ENCODE peak calls at places on chromosomes 13 and 19, in ten cellular contexts. I, F, K, Z, C, P, H, U, A and W are unnamed samples.

GRCh38 chr19:6761053-6761676 is 6.1 kb downstream of the SH2D3A start:
- DNase-seq in Z (peak), I (no peak), F (no peak), U (peak), K (no peak), C (no peak), P (peak), A (no peak), H (no peak), W (no peak)

GRCh38 chr13:29674532-29674931 is 79.0 kb upstream of the SLC7A1 start:
- DNase-seq in U (peak), H (no peak), C (no peak), A (no peak), Z (no peak), K (no peak), F (no peak), P (no peak), I (no peak), W (no peak)

GRCh38 chr13:111474136-111475002 is 153.9 kb downstream of the TEX29 start:
- DNase-seq in I (peak), U (peak), Z (peak), C (peak), P (peak), K (peak), H (no peak), F (peak), A (peak), W (no peak)

GRCh38 chr19:39543477-39543857 is 3.5 kb upstream of the EID2 start:
- DNase-seq in H (no peak), I (no peak), C (no peak), Z (no peak), P (no peak), F (no peak), K (no peak), A (no peak), U (no peak), W (no peak)

GRCh38 chr19:4063369-4064072 is 3.2 kb downstream of the ZBTB7A start:
- DNase-seq in C (peak), K (no peak), U (no peak), P (peak), F (no peak), Z (no peak), H (no peak), I (no peak), A (no peak), W (no peak)

GRCh38 chr13:30429721-30430694 is 7.7 kb downstream of the UBE2L5 start:
- DNase-seq in K (peak), C (no peak), P (peak), Z (peak), H (no peak), U (peak), I (no peak), F (peak), A (peak), W (peak)

GRCh38 chr19:18089726-18090125 is 3.0 kb upstream of the IL12RB1 start:
- DNase-seq in F (no peak), C (no peak), A (no peak), K (no peak), P (no peak), I (no peak), Z (no peak), U (no peak), H (no peak), W (no peak)

GRCh38 chr13:48110132-48110868 is 15.4 kb upstream of the MED4 start:
- DNase-seq in A (no peak), F (no peak), C (no peak), H (no peak), Z (peak), P (no peak), I (no peak), U (no peak), K (no peak), W (no peak)

GRCh38 chr19:44003461-44004134 is 841 bp downstream of the ZNF230 start:
- DNase-seq in Z (peak), H (no peak), C (peak), P (peak), A (no peak), K (no peak), U (no peak), I (peak), F (no peak), W (no peak)

GRCh38 chr13:28603033-28603664 is 55.8 kb upstream of the POMP start:
- DNase-seq in H (no peak), I (no peak), F (no peak), U (no peak), C (no peak), P (no peak), Z (no peak), A (no peak), K (no peak), W (no peak)

GRCh38 chr19:13460045-13460444 is 46.2 kb downstream of the CACNA1A start:
- DNase-seq in A (no peak), Z (no peak), P (no peak), H (no peak), U (peak), C (no peak), F (no peak), I (no peak), K (no peak), W (no peak)
- H3K4me3 ChIP-seq in A (no peak), Z (no peak), P (no peak), H (no peak), U (no peak), C (no peak), F (no peak), I (no peak), K (no peak), W (no peak)

GRCh38 chr19:35562336-35562735 is 1.1 kb downstream of the ATP4A start:
- DNase-seq in I (no peak), F (no peak), C (no peak), H (no peak), P (no peak), K (no peak), Z (no peak), A (no peak), U (no peak), W (no peak)

GRCh38 chr19:35562776-35563175 is 682 bp downstream of the ATP4A start:
- DNase-seq in A (no peak), K (no peak), H (no peak), P (no peak), F (no peak), C (no peak), Z (no peak), I (no peak), U (no peak), W (no peak)

GRCh38 chr19:35561436-35561835 is 2.0 kb downstream of the ATP4A start:
- DNase-seq in I (no peak), K (no peak), C (no peak), A (no peak), Z (no peak), F (no peak), H (no peak), P (no peak), U (no peak), W (no peak)

GRCh38 chr19:35565016-35565856 is 1.8 kb upstream of the ATP4A start:
- DNase-seq in K (no peak), P (no peak), C (no peak), H (no peak), I (no peak), U (no peak), A (no peak), F (no peak), Z (no peak), W (no peak)

GRCh38 chr19:35563207-35563829 is at the start of gene ATP4A:
- DNase-seq in A (no peak), C (no peak), K (no peak), U (no peak), P (no peak), Z (no peak), H (no peak), F (no peak), I (no peak), W (no peak)
- H3K4me3 ChIP-seq in A (no peak), C (no peak), K (no peak), U (no peak), P (no peak), Z (no peak), H (no peak), F (no peak), I (no peak), W (no peak)

GRCh38 chr19:54026656-54027055 is 35.2 kb downstream of the CACNG6 start:
- DNase-seq in F (no peak), H (no peak), Z (no peak), C (no peak), I (no peak), K (no peak), P (no peak), U (no peak), A (no peak), W (no peak)

GRCh38 chr19:54035215-54036178 is 28.2 kb downstream of the VSTM1 start:
- DNase-seq in K (peak), P (no peak), A (peak), U (peak), H (no peak), Z (peak), F (peak), C (no peak), I (no peak), W (peak)

GRCh38 chr19:54029930-54030490 is 33.7 kb downstream of the VSTM1 start:
- DNase-seq in F (peak), C (peak), Z (peak), K (peak), A (no peak), P (peak), H (no peak), U (peak), I (peak), W (no peak)

GRCh38 chr19:54030895-54031586 is 32.7 kb downstream of the VSTM1 start:
- DNase-seq in C (no peak), A (no peak), H (no peak), F (no peak), U (peak), Z (peak), P (no peak), I (peak), K (no peak), W (no peak)
- H3K4me3 ChIP-seq in C (no peak), A (no peak), H (no peak), F (no peak), U (peak), Z (no peak), P (no peak), I (no peak), K (no peak), W (no peak)

GRCh38 chr19:47306303-47306702 is 3.4 kb upstream of the C5AR1 start:
- DNase-seq in P (no peak), U (no peak), A (no peak), F (no peak), I (no peak), Z (no peak), C (no peak), H (no peak), K (no peak), W (no peak)

GRCh38 chr19:47310819-47311218 is 1.2 kb downstream of the C5AR1 start:
- DNase-seq in I (no peak), U (peak), A (no peak), P (no peak), F (no peak), K (no peak), C (no peak), H (no peak), Z (peak), W (no peak)

GRCh38 chr19:47310323-47310722 is 662 bp downstream of the C5AR1 start:
- DNase-seq in P (no peak), C (no peak), I (no peak), F (no peak), U (no peak), A (no peak), H (no peak), Z (no peak), K (no peak), W (no peak)

GRCh38 chr19:47309608-47310007 is at the start of gene C5AR1:
- DNase-seq in U (no peak), H (no peak), I (no peak), K (no peak), F (no peak), A (no peak), Z (peak), P (peak), C (no peak), W (no peak)

GRCh38 chr19:47309038-47309437 is 623 bp upstream of the C5AR1 start:
- DNase-seq in I (no peak), K (no peak), F (no peak), Z (peak), A (no peak), H (no peak), C (no peak), U (no peak), P (no peak), W (no peak)
- H3K4me3 ChIP-seq in I (no peak), K (no peak), F (no peak), Z (no peak), A (no peak), H (peak), C (no peak), U (no peak), P (no peak), W (no peak)

GRCh38 chr19:750640-751423 is at the start of gene MISP:
- DNase-seq in I (no peak), K (no peak), F (no peak), H (no peak), U (peak), Z (no peak), P (no peak), A (no peak), C (peak), W (no peak)
- H3K4me3 ChIP-seq in I (no peak), K (no peak), F (no peak), H (no peak), U (peak), Z (no peak), P (no peak), A (no peak), C (peak), W (no peak)

GRCh38 chr19:29001922-29002247 is 211.1 kb downstream of the UQCRFS1 start:
- DNase-seq in U (no peak), I (no peak), H (no peak), C (no peak), K (no peak), P (no peak), Z (no peak), F (no peak), A (no peak), W (no peak)
- H3K4me3 ChIP-seq in U (no peak), I (no peak), H (no peak), C (no peak), K (no peak), P (no peak), Z (no peak), F (no peak), A (no peak), W (no peak)

DNA sequence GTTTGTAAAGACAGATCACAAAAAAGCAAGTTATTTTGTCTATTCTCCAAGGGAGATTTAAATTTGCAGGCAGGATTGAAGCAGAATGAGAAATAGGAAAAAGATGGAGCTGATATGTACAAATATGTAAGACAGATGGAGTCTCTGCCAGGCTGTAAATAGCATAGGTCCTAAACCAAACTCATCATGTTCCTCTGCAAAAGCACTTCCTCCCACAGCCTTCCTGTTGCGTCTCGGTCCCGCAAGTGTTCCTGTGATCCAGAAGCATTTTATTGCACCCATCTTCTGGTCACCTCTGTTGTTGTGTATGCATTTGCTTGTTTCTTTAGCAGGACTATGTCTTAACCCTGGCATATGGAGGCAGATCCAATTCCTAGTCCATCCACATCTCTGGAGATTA is 95.7 kb upstream of the CLDN10 start:
- DNase-seq in C (no peak), Z (no peak), P (peak), A (no peak), K (no peak), F (no peak), H (no peak), U (no peak), I (no peak), W (no peak)
- H3K4me3 ChIP-seq in C (no peak), Z (no peak), P (peak), A (no peak), K (no peak), F (no peak), H (no peak), U (no peak), I (no peak), W (no peak)

GRCh38 chr19:5585461-5586299 is 17.9 kb upstream of the TINCR start:
- DNase-seq in K (no peak), U (no peak), I (peak), P (no peak), C (no peak), H (no peak), A (no peak), Z (no peak), F (peak), W (no peak)

GRCh38 chr19:5588441-5588840 is 20.7 kb upstream of the TINCR start:
- DNase-seq in F (no peak), K (peak), C (no peak), P (no peak), H (no peak), A (no peak), Z (no peak), U (no peak), I (no peak), W (no peak)

GRCh38 chr19:5587661-5588060 is 19.9 kb upstream of the TINCR start:
- DNase-seq in Z (no peak), U (no peak), H (no peak), I (no peak), K (no peak), P (no peak), F (no peak), A (no peak), C (no peak), W (no peak)

GRCh38 chr19:5587071-5587455 is 19.3 kb upstream of the TINCR start:
- DNase-seq in U (no peak), H (no peak), A (no peak), I (no peak), C (no peak), F (no peak), P (no peak), K (no peak), Z (no peak), W (no peak)

DNA sequence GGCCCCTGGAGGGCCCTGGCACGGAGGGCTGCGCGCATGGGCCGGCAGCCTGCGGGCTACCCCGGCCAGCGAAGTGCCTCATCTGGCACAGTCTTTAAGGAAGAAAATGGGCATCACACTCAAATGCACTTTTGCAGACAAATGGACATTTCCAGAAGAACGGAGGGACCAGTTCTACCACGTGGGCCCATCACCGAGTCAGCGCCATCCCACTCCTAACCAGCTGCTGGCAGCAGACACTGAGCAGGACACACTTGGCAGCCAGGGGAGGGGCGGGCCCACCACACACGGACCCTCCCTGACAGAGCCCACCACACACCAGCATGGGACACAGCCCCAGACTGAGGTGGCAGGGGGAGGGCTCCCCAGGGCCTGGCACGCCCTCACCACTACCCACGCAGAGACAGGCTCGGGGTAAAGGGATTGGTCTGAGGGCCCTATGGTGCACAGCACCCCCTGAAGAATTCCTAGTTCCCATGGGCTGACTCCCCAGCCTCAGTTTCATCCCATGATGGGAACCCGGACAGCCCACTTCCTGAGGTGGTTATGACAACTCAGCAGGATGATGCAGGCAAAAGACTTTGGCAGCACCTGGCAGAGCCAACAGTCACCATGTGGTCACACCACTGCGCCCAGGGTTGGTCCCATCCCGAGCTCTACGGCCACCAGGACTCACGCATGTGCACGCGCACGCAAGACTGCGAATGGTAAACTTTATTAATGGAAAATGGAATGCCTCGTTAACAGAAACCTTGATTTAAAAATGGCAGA is 18.7 kb upstream of the TINCR start:
- DNase-seq in I (no peak), F (no peak), C (no peak), H (no peak), K (no peak), A (no peak), U (no peak), P (no peak), Z (no peak), W (no peak)
- H3K4me3 ChIP-seq in I (peak), F (no peak), C (no peak), H (no peak), K (no peak), A (no peak), U (no peak), P (no peak), Z (no peak), W (no peak)